ENCODE peak calls at places on chromosomes 12 and 14, in eight cellular contexts. Y, A, V, F, Q, Z, R and E are unnamed samples.

GRCh38 chr14:77882631-77883030 is 82.7 kb downstream of the ADCK1 start:
- DNase-seq in Z (no peak), F (no peak), Y (no peak), R (no peak), Q (no peak), A (no peak), V (no peak), E (no peak)

GRCh38 chr12:14743061-14743460 is 46.7 kb upstream of the GUCY2C start:
- DNase-seq in R (no peak), A (no peak), F (no peak), Z (no peak), Q (no peak), V (no peak), Y (no peak), E (no peak)

GRCh38 chr12:94227066-94227465 is 78.7 kb downstream of the PLXNC1 start:
- DNase-seq in A (no peak), Y (no peak), Z (no peak), F (no peak), V (no peak), Q (no peak), R (no peak), E (no peak)

GRCh38 chr12:54187075-54187474 is 1.7 kb downstream of the SMUG1 start:
- DNase-seq in A (no peak), R (no peak), F (no peak), Z (no peak), Q (no peak), V (no peak), Y (no peak), E (no peak)

GRCh38 chr12:91406920-91407341 is 224.3 kb upstream of the DCN start:
- DNase-seq in F (no peak), V (no peak), R (no peak), Y (no peak), A (peak), Q (peak), Z (no peak), E (peak)

GRCh38 chr12:120760349-120761245 is 35.0 kb downstream of the ACADS start:
- DNase-seq in Y (no peak), V (no peak), Q (no peak), A (no peak), Z (no peak), F (no peak), R (no peak), E (no peak)

GRCh38 chr12:58906917-58907316 is 13.4 kb downstream of the LRIG3 start:
- DNase-seq in Z (no peak), V (no peak), A (peak), Y (no peak), Q (no peak), F (no peak), R (no peak), E (no peak)

GRCh38 chr14:28661171-28661772 is 105.3 kb upstream of the FOXG1 start:
- DNase-seq in R (no peak), Q (no peak), Y (no peak), V (peak), Z (no peak), F (no peak), A (peak), E (peak)

GRCh38 chr12:92065018-92065499 is 80.6 kb downstream of the BTG1 start:
- DNase-seq in R (no peak), A (peak), V (peak), Q (no peak), Y (peak), F (no peak), Z (no peak), E (peak)

GRCh38 chr12:27534060-27534764 is 10.2 kb downstream of the PPFIBP1 start:
- DNase-seq in R (no peak), Y (no peak), Z (peak), A (peak), V (no peak), Q (no peak), F (no peak), E (peak)